ENCODE peak calls at places on chromosomes 7 and 10, in five cellular contexts. T is WTC11; E is stimulated activated CD8-positive, alpha-beta memory T cell treated with anti-CD3 and anti-CD28 coated beads, Interleukin-2, amount 100 ng/mL, for 1 hour; I is Right ventricle myocardium superior; K is neuronal stem cell. Y is an unnamed sample.
A peak's percentile ranks its signal among the peaks of the same experiment; 100 is the strongest.

GRCh38 chr10:102517553-102517952 is 13.8 kb downstream of the SUFU start:
- DNase-seq in T (no peak), E (no peak), I (no peak), K (no peak), Y (no peak)

GRCh38 chr10:116720241-116721047 is 21.9 kb downstream of the HSPA12A start:
- DNase-seq in T (no peak), E (no peak), I (no peak), K (no peak), Y (no peak)

GRCh38 chr10:132878730-132879407 is 63.5 kb downstream of the CFAP46 start:
- DNase-seq in T (peak; percentile 10), E (no peak), I (no peak), K (no peak), Y (no peak)

GRCh38 chr7:28961972-28962371 is 3.8 kb upstream of the TRIL start:
- DNase-seq in T (peak; percentile 60), E (no peak), I (no peak), K (no peak), Y (no peak)

GRCh38 chr7:42869131-42870020 is 42.5 kb downstream of the C7orf25 start:
- DNase-seq in T (no peak), E (no peak), I (no peak), K (no peak), Y (no peak)

GRCh38 chr7:37732880-37733279 is 49.3 kb downstream of the GPR141 start:
- DNase-seq in T (no peak), E (no peak), I (no peak), K (no peak), Y (no peak)

GRCh38 chr10:61897671-61898434 is 3.6 kb upstream of the ARID5B start:
- DNase-seq in T (peak; percentile 19), E (no peak), I (peak; percentile 47), K (no peak), Y (no peak)

GRCh38 chr10:128047991-128048826 is 78.0 kb downstream of the MKI67 start:
- DNase-seq in T (no peak), E (no peak), I (no peak), K (no peak), Y (no peak)

GRCh38 chr7:36279251-36279925 is 110.3 kb upstream of the ANLN start:
- DNase-seq in T (no peak), E (no peak), I (no peak), K (no peak), Y (no peak)

GRCh38 chr10:60382946-60383681 is 6.6 kb downstream of the ANK3 start:
- DNase-seq in T (no peak), E (no peak), I (no peak), K (no peak), Y (no peak)